ENCODE peak calls at places on chromosomes 7 and 10, in four cellular contexts. D is astrocyte, R is left lung, H is endodermal cell. S is an unnamed sample.

GRCh38 chr10:1063232-1063862 is 7.2 kb downstream of the WDR37 start:
- DNase-seq in D (no peak), R (no peak), H (no peak), S (no peak)

GRCh38 chr7:47193003-47193402 is 388.9 kb downstream of the TNS3 start:
- DNase-seq in D (no peak), R (no peak), H (no peak), S (no peak)

GRCh38 chr10:103188853-103189252 is 4.2 kb downstream of the NT5C2 start:
- DNase-seq in D (no peak), R (no peak), H (no peak), S (peak)

GRCh38 chr7:71896535-71896934 is 515.6 kb downstream of the CALN1 start:
- DNase-seq in D (no peak), R (no peak), H (no peak), S (no peak)

GRCh38 chr10:125024496-125025234 is 82.7 kb downstream of the ZRANB1 start:
- DNase-seq in D (no peak), R (no peak), H (no peak), S (no peak)

GRCh38 chr10:66928000-66928770 is 2.3 kb downstream of the LRRTM3 start:
- DNase-seq in D (peak), R (no peak), H (peak), S (no peak)

GRCh38 chr10:79105818-79106217 is 37.1 kb downstream of the ZMIZ1 start:
- DNase-seq in D (no peak), R (no peak), H (no peak), S (no peak)

GRCh38 chr10:60845038-60845437 is 66.8 kb downstream of the CDK1 start:
- DNase-seq in D (no peak), R (no peak), H (no peak), S (no peak)

GRCh38 chr10:64060389-64060788 is 539.2 kb downstream of the REEP3 start:
- DNase-seq in D (no peak), R (no peak), H (no peak), S (no peak)

GRCh38 chr7:110922906-110923305 is 168.0 kb upstream of the LRRN3 start:
- DNase-seq in D (peak), R (no peak), H (no peak), S (peak)

GRCh38 chr7:40865441-40866233 is 730.8 kb downstream of the SUGCT start:
- DNase-seq in D (no peak), R (no peak), H (peak), S (no peak)

GRCh38 chr10:96082153-96082552 is 38.8 kb downstream of the CCNJ start:
- DNase-seq in D (no peak), R (no peak), H (no peak), S (no peak)

GRCh38 chr10:87054373-87055295 is 34.5 kb downstream of the FAM25A start:
- DNase-seq in D (peak), R (peak), H (peak), S (peak)

GRCh38 chr10:129800-130199 is 5.5 kb upstream of the ZMYND11 start:
- DNase-seq in D (no peak), R (no peak), H (no peak), S (peak)

GRCh38 chr7:127974611-127975010 is 56.6 kb downstream of the LRRC4 start:
- DNase-seq in D (no peak), R (no peak), H (no peak), S (no peak)

GRCh38 chr10:13913890-13914289 is 327.1 kb downstream of the PRPF18 start:
- DNase-seq in D (no peak), R (peak), H (no peak), S (no peak)

GRCh38 chr10:111233439-111233838 is 156.6 kb downstream of the ADRA2A start:
- DNase-seq in D (no peak), R (no peak), H (peak), S (no peak)

GRCh38 chr10:7789390-7789789 is 1.4 kb downstream of the ATP5F1C start:
- DNase-seq in D (peak), R (no peak), H (no peak), S (peak)

GRCh38 chr7:9149499-9150082 is 716.2 kb downstream of the NXPH1 start:
- DNase-seq in D (peak), R (no peak), H (no peak), S (no peak)

DNA sequence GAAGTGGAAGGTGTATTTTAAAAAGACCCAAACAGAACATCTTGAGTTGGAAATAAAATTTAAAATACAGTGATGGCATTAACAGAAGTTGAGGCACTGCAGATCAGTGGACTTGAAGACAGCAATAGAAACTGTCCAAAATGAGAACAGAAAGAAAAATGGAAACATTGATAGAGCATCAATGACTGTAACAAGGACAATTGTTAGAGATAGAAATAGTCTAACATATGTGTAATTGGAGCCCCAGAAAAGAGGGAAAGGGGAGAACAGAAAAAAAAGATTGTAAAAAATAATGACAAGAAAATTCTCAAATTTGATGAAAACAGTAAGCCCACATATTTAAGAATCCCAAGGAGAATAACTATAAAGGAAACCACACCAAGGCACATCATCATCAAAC is 29.4 kb downstream of the VKORC1L1 start:
- DNase-seq in D (no peak), R (no peak), H (no peak), S (no peak)
- TF ChIP-seq CTCF in D (no peak), R (no peak), H (no peak), S (no peak)

GRCh38 chr7:151869457-151869856 is 7.5 kb downstream of the PRKAG2 start:
- DNase-seq in D (no peak), R (no peak), H (no peak), S (no peak)
- H3K4me3 ChIP-seq in D (no peak), R (no peak), H (no peak), S (no peak)

GRCh38 chr7:112665709-112666108 is 124.5 kb downstream of the TMEM168 start:
- DNase-seq in D (no peak), R (no peak), H (peak), S (peak)
- TF ChIP-seq CTCF in D (no peak), R (peak), H (peak), S (no peak)

GRCh38 chr10:129951251-129951808 is 12.7 kb downstream of the EBF3 start:
- DNase-seq in D (no peak), R (peak), H (no peak), S (peak)

GRCh38 chr10:129951841-129952240 is 12.2 kb downstream of the EBF3 start:
- DNase-seq in D (no peak), R (peak), H (no peak), S (no peak)

GRCh38 chr10:129946868-129947267 is 17.2 kb downstream of the EBF3 start:
- DNase-seq in D (no peak), R (peak), H (no peak), S (no peak)

GRCh38 chr10:129950651-129951050 is 13.4 kb downstream of the EBF3 start:
- DNase-seq in D (no peak), R (no peak), H (no peak), S (peak)

GRCh38 chr10:129949411-129950335 is 14.4 kb downstream of the EBF3 start:
- DNase-seq in D (no peak), R (peak), H (peak), S (peak)
- H3K4me3 ChIP-seq in D (no peak), R (no peak), H (no peak), S (peak)

GRCh38 chr10:91335147-91335546 is 75.0 kb upstream of the HECTD2 start:
- DNase-seq in D (no peak), R (no peak), H (peak), S (no peak)
- TF ChIP-seq CTCF in D (no peak), R (no peak), H (peak), S (no peak)

GRCh38 chr7:33039257-33039904 is 23.2 kb downstream of the NT5C3A start:
- DNase-seq in D (no peak), R (no peak), H (no peak), S (peak)

GRCh38 chr7:33043434-33043833 is 19.1 kb downstream of the NT5C3A start:
- DNase-seq in D (no peak), R (no peak), H (no peak), S (no peak)

GRCh38 chr7:33040803-33041516 is 21.6 kb downstream of the NT5C3A start:
- DNase-seq in D (no peak), R (peak), H (no peak), S (peak)

GRCh38 chr7:33039905-33040292 is 22.7 kb downstream of the NT5C3A start:
- DNase-seq in D (no peak), R (no peak), H (no peak), S (no peak)

GRCh38 chr7:33038639-33039038 is 23.9 kb downstream of the NT5C3A start:
- DNase-seq in D (no peak), R (no peak), H (no peak), S (no peak)
- H3K4me3 ChIP-seq in D (no peak), R (peak), H (no peak), S (no peak)

GRCh38 chr10:43681721-43682120 is 33.0 kb upstream of the ZNF32 start:
- DNase-seq in D (no peak), R (no peak), H (no peak), S (no peak)

GRCh38 chr10:43684198-43684559 is 35.5 kb upstream of the ZNF32 start:
- DNase-seq in D (no peak), R (no peak), H (no peak), S (peak)

GRCh38 chr10:43682956-43683355 is 34.3 kb upstream of the ZNF32 start:
- DNase-seq in D (peak), R (no peak), H (no peak), S (no peak)

GRCh38 chr10:43685744-43686143 is 37.1 kb upstream of the ZNF32 start:
- DNase-seq in D (no peak), R (no peak), H (no peak), S (no peak)

DNA sequence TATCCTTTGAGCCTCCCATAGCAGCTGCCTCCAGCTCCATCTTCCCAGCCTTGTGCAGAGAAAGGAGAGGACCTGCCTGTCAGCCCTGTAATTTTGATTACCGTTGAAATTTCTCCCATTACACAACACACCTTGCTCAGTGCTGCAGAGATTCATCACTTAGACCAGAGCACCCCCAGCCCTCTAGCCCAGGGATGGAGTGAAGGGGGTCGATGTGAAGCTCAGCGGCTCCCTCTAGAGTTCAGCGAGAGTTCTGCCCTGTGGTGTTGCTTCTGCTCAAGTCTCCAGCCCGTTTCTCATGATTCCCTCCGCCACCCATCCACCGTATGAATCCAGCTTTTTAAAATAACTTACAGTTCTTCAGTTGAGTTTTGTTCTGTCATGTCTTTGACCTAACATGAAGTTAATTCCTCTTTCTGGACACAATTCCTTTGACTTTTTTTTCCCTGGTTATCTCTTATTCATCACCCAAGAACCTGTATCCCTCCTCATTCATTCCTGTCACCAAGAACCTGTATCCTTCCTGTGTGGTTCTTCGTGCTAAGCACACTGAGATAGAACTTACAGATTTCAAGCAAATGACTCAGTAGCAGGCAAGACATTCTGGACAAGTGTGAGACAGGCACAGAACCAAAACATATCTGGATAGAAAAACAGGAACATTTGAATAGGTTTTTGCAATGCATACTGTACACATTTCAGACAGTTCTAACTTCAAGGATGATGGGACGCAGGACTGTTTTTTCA is 34.9 kb upstream of the ZNF32 start:
- DNase-seq in D (peak), R (no peak), H (peak), S (peak)
- TF ChIP-seq CTCF in D (peak), R (peak), H (peak), S (peak)

GRCh38 chr7:149655784-149656183 is 117.6 kb downstream of the ZNF467 start:
- DNase-seq in D (no peak), R (no peak), H (no peak), S (no peak)
- H3K4me3 ChIP-seq in D (no peak), R (no peak), H (no peak), S (no peak)

S was measured in fibroblast of the aortic adventitia.